ENCODE peak calls at places on chromosomes 2 and 18, in four cellular contexts. S is HFFc6, P is ovary, F is transverse colon. K is an unnamed sample.

GRCh38 chr18:24246143-24246542 is 107.3 kb downstream of the CABYR start:
- DNase-seq in S (no peak), F (no peak), P (no peak), K (no peak)

GRCh38 chr2:202017940-202018339 is 15.7 kb upstream of the FZD7 start:
- DNase-seq in S (no peak), P (no peak), F (no peak), K (no peak)

GRCh38 chr2:23943666-23944065 is 3.4 kb downstream of the UBXN2A start:
- DNase-seq in P (no peak), F (no peak), S (no peak), K (no peak)

GRCh38 chr2:157822993-157823392 is 53.1 kb downstream of the ACVR1 start:
- DNase-seq in S (no peak), P (no peak), F (no peak), K (no peak)

GRCh38 chr2:45882707-45883106 is 231.2 kb downstream of the PRKCE start:
- DNase-seq in S (no peak), F (peak), P (peak), K (no peak)

GRCh38 chr2:15561574-15562344 is 625 bp upstream of the NBAS start:
- DNase-seq in S (peak), F (peak), P (peak), K (no peak)

GRCh38 chr2:18124126-18124835 is 245.8 kb downstream of the KCNS3 start:
- DNase-seq in F (no peak), S (no peak), P (no peak), K (no peak)

GRCh38 chr2:179031731-179032408 is 18.1 kb downstream of the CCDC141 start:
- DNase-seq in P (no peak), S (peak), F (no peak), K (no peak)

GRCh38 chr2:238127165-238128060 is 11.1 kb upstream of the KLHL30 start:
- DNase-seq in P (peak), F (no peak), S (peak), K (no peak)

DNA sequence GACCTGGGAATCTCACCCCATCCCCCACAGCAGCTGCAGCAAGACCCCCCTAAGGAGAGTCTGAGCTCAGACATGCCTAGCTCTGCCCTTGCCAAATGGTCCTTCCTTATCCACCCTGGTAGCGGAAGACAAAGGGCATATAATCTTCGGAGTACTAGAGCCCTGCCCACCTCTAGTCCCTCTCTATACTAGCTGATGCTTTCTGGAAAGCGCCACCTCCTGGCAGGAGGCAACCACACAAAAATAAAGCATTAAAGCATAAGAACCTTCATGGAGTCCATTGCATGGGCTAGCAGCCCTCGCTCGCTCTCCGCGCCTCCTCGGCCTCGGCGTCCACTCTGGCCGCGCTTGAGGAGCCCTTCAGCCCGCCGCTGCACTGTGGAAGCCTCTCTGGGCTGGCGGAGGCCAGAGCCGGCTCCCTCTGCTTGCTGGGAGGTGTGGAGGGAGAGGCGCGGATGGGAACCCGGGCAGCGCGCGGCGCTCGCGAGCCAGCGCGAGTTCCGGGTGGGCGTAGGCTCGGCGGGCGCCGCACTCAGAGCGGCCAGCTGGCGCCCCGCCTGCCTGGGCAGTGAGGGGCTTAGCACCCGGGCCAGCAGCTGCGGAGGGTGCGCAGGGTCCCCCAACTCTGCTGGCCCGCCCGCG is 941.2 kb downstream of the SUCLG1 start:
- DNase-seq in S (no peak), P (no peak), F (no peak), K (no peak)
- TF ChIP-seq CTCF in S (no peak), P (no peak), F (no peak), K (no peak)

GRCh38 chr2:220053919-220054318 is 426.5 kb downstream of the SLC4A3 start:
- DNase-seq in S (no peak), F (no peak), P (no peak), K (no peak)
- TF ChIP-seq CTCF in S (peak), F (no peak), P (no peak), K (peak)

DNA sequence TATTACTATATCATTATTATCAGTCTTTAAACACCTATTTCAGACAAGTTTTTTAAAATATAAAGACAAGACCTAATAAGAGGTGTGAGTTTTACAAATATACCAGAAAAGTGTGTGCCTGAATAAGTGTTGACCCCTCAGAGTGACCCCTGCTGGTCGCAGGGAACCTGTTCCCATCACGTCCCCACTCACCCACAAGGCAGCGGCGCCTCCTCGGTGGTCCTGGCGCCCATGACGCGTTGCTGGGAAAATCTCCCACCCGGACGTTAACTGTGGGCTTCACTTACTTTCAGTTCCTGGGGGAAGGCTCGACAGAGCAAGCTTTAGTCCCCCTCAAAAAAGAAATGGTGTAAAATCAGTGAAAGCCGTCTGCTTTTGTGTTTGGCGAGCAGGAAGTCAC is 93.5 kb downstream of the TMEM18 start:
- DNase-seq in P (no peak), F (no peak), S (no peak), K (no peak)
- TF ChIP-seq CTCF in P (no peak), F (no peak), S (peak), K (no peak)

DNA sequence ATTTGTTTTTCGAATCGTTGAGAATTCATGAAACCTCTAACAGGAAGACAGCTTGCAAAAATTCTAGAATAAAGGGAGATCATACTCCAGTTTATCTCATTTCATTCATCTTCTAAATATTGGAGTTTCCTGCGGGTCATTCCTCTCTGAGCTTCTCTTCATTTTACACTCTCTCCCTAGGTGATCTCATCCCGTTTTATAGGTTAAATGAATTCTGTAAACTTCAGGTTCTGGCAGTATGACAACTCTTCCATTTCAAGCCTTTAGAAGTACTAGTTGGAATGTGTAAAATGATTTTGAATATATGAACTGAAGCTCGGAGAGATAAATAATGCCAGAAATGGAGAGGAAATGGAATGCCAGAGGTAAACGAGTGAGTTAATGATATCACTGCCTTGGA is 312.4 kb downstream of the METTL4 start:
- DNase-seq in F (no peak), P (no peak), S (peak), K (no peak)
- TF ChIP-seq CTCF in F (no peak), P (no peak), S (no peak), K (no peak)

DNA sequence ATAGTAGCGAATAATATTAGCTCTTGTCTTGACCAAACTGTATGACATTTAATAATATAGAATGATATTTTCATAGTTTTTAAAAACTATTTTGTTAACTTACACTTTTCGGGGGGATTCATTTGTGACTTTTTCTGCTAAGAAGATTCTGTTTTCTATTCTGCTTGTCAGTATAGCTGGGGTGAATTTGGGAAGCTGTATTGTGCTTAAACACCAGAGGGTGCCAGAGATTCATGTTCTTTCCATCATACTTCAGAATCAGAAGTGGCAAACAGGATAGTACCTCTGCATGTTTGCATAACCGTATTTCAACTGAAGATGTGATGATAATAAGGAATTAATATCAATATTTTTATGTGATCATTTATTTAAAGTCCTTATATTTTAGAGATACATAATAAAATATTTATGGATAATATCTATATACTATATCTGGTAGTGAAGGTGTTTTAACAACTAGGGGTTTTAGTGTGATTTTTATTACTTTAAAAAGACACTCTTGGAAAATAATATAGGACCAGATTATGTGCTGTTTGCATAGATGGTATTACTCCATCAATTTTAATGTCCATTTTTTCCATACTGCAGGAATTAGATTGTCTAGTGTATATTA is 81.0 kb downstream of the TAF4B start:
- DNase-seq in S (peak), F (no peak), P (no peak), K (peak)
- TF ChIP-seq CTCF in S (peak), F (peak), P (no peak), K (peak)